ENCODE peak calls at places on chromosome 22, in six cellular contexts. I is HFF-Myc; N is tibial artery; C is GM10248; S is foreskin fibroblast; Q is CD4-positive, alpha-beta T cell. B is an unnamed sample.

GRCh38 chr22:19515654-19516377 is 8.4 kb downstream of the CLDN5 start:
- DNase-seq in I (no peak), N (no peak), C (no peak), S (no peak), Q (no peak), B (no peak)

GRCh38 chr22:24444729-24445466 is 17.5 kb downstream of the ADORA2A start:
- DNase-seq in I (no peak), N (no peak), C (no peak), S (no peak), Q (no peak), B (no peak)

GRCh38 chr22:23718371-23719165 is 27.8 kb downstream of the RGL4 start:
- DNase-seq in I (no peak), N (no peak), C (no peak), S (no peak), Q (no peak), B (no peak)

GRCh38 chr22:39300198-39300830 is 19.1 kb downstream of the RPL3 start:
- DNase-seq in I (no peak), N (peak; percentile 72), C (no peak), S (peak; percentile 45), Q (no peak), B (peak; percentile 58)

GRCh38 chr22:43092085-43092484 is 2.9 kb upstream of the TTLL1 start:
- DNase-seq in I (no peak), N (no peak), C (no peak), S (peak; percentile 11), Q (no peak), B (no peak)

GRCh38 chr22:37519268-37520195 is at the start of gene CARD10:
- DNase-seq in I (no peak), N (no peak), C (no peak), S (peak; percentile 47), Q (no peak), B (peak; percentile 53)

GRCh38 chr22:28547132-28547842 is 132.4 kb downstream of the TTC28 start:
- DNase-seq in I (no peak), N (no peak), C (no peak), S (peak; percentile 50), Q (no peak), B (no peak)

GRCh38 chr22:23759566-23759965 is 3.2 kb upstream of the C22orf15 start:
- DNase-seq in I (no peak), N (no peak), C (no peak), S (no peak), Q (no peak), B (no peak)

GRCh38 chr22:38017272-38017920 is 33.0 kb upstream of the SOX10 start:
- DNase-seq in I (peak; percentile 35), N (peak; percentile 81), C (no peak), S (peak; percentile 87), Q (no peak), B (peak; percentile 85)

GRCh38 chr22:37427128-37427710 is at the start of gene ELFN2:
- DNase-seq in I (no peak), N (no peak), C (no peak), S (peak; percentile 56), Q (no peak), B (no peak)

GRCh38 chr22:48939441-48940265 is 888.0 kb downstream of the BRD1 start:
- DNase-seq in I (no peak), N (peak; percentile 9), C (no peak), S (no peak), Q (no peak), B (no peak)
- TF ChIP-seq CTCF in I (no peak), N (no peak), C (no peak), S (no peak), Q (no peak), B (no peak)

GRCh38 chr22:36384766-36385400 is 2.9 kb downstream of the MYH9 start:
- DNase-seq in I (no peak), N (no peak), C (no peak), S (peak; percentile 53), Q (no peak), B (no peak)

GRCh38 chr22:36386900-36387663 is 685 bp downstream of the MYH9 start:
- DNase-seq in I (no peak), N (peak; percentile 67), C (peak; percentile 65), S (peak; percentile 78), Q (no peak), B (peak; percentile 67)

GRCh38 chr22:36385491-36386350 is 2.0 kb downstream of the MYH9 start:
- DNase-seq in I (no peak), N (peak; percentile 72), C (no peak), S (peak; percentile 77), Q (no peak), B (no peak)

GRCh38 chr22:36387664-36387913 is 178 bp downstream of the MYH9 start:
- DNase-seq in I (no peak), N (no peak), C (no peak), S (no peak), Q (no peak), B (no peak)

GRCh38 chr22:36386351-36386899 is 1.3 kb downstream of the MYH9 start:
- DNase-seq in I (no peak), N (no peak), C (peak; percentile 73), S (peak; percentile 66), Q (no peak), B (no peak)
- TF ChIP-seq CTCF in I (no peak), N (no peak), C (no peak), S (no peak), Q (no peak), B (no peak)

GRCh38 chr22:40637181-40638150 is 947 bp upstream of the MRTFA start:
- DNase-seq in I (no peak), N (peak; percentile 68), C (no peak), S (no peak), Q (no peak), B (peak; percentile 25)

GRCh38 chr22:40641269-40641668 is 4.8 kb upstream of the MRTFA start:
- DNase-seq in I (no peak), N (no peak), C (no peak), S (no peak), Q (no peak), B (no peak)

GRCh38 chr22:40638261-40638660 is 1.7 kb upstream of the MRTFA start:
- DNase-seq in I (no peak), N (no peak), C (no peak), S (no peak), Q (no peak), B (no peak)

GRCh38 chr22:40645579-40646197 is 9.2 kb upstream of the MRTFA start:
- DNase-seq in I (no peak), N (peak; percentile 7), C (no peak), S (no peak), Q (no peak), B (no peak)

GRCh38 chr22:40642316-40642715 is 5.8 kb upstream of the MRTFA start:
- DNase-seq in I (no peak), N (no peak), C (no peak), S (no peak), Q (no peak), B (no peak)
- TF ChIP-seq CTCF in I (no peak), N (no peak), C (no peak), S (no peak), Q (no peak), B (no peak)

DNA sequence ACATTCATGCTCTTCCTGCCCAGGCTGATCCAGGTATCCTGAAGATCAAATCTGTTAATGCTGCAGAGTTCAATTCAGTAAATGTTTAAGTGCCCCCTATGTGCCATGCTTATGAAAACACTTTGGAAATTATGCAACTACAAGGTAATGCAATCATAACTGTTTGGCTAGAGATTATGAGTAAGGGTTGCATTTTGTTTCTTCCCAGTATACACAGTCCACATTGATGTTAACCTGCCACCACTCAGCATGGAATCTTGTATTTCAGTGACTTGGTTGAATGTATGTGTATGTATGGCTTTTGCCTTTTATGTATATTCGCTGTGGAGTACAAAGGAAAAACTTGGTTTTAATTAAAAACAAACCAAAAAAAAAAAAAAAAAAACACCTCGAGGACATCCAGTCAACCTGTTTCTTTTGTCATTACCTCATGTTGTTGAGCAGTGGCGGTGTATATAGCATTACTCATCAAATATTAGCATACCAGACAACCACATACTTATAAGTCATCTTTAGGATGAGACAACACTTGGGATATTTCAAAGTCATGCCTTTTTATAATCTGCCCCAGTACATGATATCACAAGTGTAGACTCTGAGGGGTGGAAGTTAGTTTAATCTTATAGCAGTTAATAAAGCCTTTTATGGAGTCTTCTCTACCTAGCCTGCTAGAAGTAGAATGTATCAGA is 86.1 kb upstream of the HORMAD2 start:
- DNase-seq in I (peak; percentile 33), N (no peak), C (no peak), S (peak; percentile 58), Q (no peak), B (no peak)
- TF ChIP-seq CTCF in I (no peak), N (no peak), C (no peak), S (no peak), Q (no peak), B (no peak)

B was measured in heart right ventricle.